ENCODE peak calls at places on chromosomes 12 and 14, in nine cellular contexts. V, W, X, Y, O, S, M, H and J are unnamed samples.

GRCh38 chr12:56596815-56597214 is 33.3 kb downstream of the BAZ2A start:
- DNase-seq in Y (no peak), W (no peak), M (peak; percentile 53), O (no peak), H (no peak), V (no peak), S (no peak), X (no peak), J (no peak)

GRCh38 chr12:108547633-108548172 is 13.3 kb downstream of the SART3 start:
- DNase-seq in Y (no peak), S (no peak), H (no peak), V (no peak), W (no peak), X (no peak), M (no peak), O (no peak), J (no peak)

GRCh38 chr12:83823386-83824045 is 1089.1 kb downstream of the SLC6A15 start:
- DNase-seq in O (peak; percentile 32), V (peak; percentile 63), W (peak; percentile 86), M (peak; percentile 84), H (peak; percentile 66), S (peak; percentile 90), Y (no peak), X (no peak), J (peak; percentile 39)

GRCh38 chr12:4287325-4288290 is 14.0 kb downstream of the CCND2 start:
- DNase-seq in X (no peak), H (no peak), M (no peak), S (no peak), O (no peak), Y (no peak), V (no peak), W (no peak), J (no peak)

GRCh38 chr14:49995162-49995561 is 102.3 kb downstream of the ARF6 start:
- DNase-seq in H (no peak), S (no peak), Y (no peak), V (no peak), X (no peak), W (no peak), O (no peak), M (no peak), J (no peak)

GRCh38 chr12:20212658-20213387 is 155.5 kb upstream of the PDE3A start:
- DNase-seq in S (peak; percentile 93), W (no peak), H (peak; percentile 57), O (peak; percentile 64), V (peak; percentile 31), X (no peak), Y (peak; percentile 73), M (peak; percentile 90), J (peak; percentile 86)

GRCh38 chr12:60498656-60499055 is 902.8 kb downstream of the SLC16A7 start:
- DNase-seq in V (no peak), Y (no peak), H (no peak), O (no peak), X (no peak), S (no peak), M (no peak), W (no peak), J (no peak)

GRCh38 chr12:15861404-15861803 is 20.8 kb upstream of the STRAP start:
- DNase-seq in W (no peak), H (no peak), O (no peak), V (no peak), X (no peak), M (no peak), S (no peak), Y (no peak), J (no peak)

GRCh38 chr12:111012918-111013317 is 92.5 kb upstream of the MYL2 start:
- DNase-seq in X (no peak), O (no peak), V (no peak), Y (no peak), S (no peak), H (no peak), M (no peak), W (no peak), J (no peak)

GRCh38 chr12:46492471-46493351 is 120.1 kb upstream of the SLC38A2 start:
- DNase-seq in O (no peak), H (no peak), X (no peak), W (no peak), V (no peak), S (no peak), M (no peak), Y (no peak), J (no peak)

GRCh38 chr14:63180017-63180416 is 24.2 kb upstream of the RHOJ start:
- DNase-seq in O (no peak), W (no peak), Y (no peak), V (no peak), S (no peak), H (no peak), X (no peak), M (no peak), J (peak; percentile 69)

GRCh38 chr14:100304825-100305445 is 1.3 kb downstream of the SLC25A29 start:
- DNase-seq in X (no peak), W (no peak), V (peak; percentile 88), Y (peak; percentile 82), M (peak; percentile 87), S (peak; percentile 80), O (peak; percentile 70), H (no peak), J (peak; percentile 54)

GRCh38 chr12:27324452-27324999 is 8.1 kb upstream of the BMAL2 start:
- DNase-seq in H (no peak), W (no peak), X (no peak), V (no peak), S (no peak), Y (no peak), M (no peak), O (no peak), J (no peak)

GRCh38 chr12:47901285-47902093 is 3.3 kb downstream of the VDR start:
- DNase-seq in V (no peak), M (no peak), W (no peak), S (no peak), X (no peak), O (no peak), Y (no peak), H (no peak), J (no peak)

GRCh38 chr12:47900101-47900479 is 4.7 kb downstream of the VDR start:
- DNase-seq in O (no peak), H (no peak), S (no peak), M (no peak), V (no peak), Y (no peak), W (no peak), X (no peak), J (no peak)

GRCh38 chr12:47902131-47902639 is 2.6 kb downstream of the VDR start:
- DNase-seq in H (no peak), Y (no peak), W (no peak), X (no peak), O (peak; percentile 49), S (no peak), M (no peak), V (no peak), J (no peak)

GRCh38 chr12:47899466-47899865 is 5.3 kb downstream of the VDR start:
- DNase-seq in V (no peak), X (no peak), M (no peak), W (no peak), S (no peak), O (no peak), H (no peak), Y (no peak), J (no peak)

GRCh38 chr12:47900480-47901129 is 4.2 kb downstream of the VDR start:
- DNase-seq in H (no peak), W (peak; percentile 40), O (no peak), M (peak; percentile 49), V (peak; percentile 44), Y (peak; percentile 76), X (no peak), S (no peak), J (no peak)
- H3K4me3 ChIP-seq in H (no peak overlapping the region), W (no peak overlapping the region), O (no peak overlapping the region), M (no peak overlapping the region), V (no peak overlapping the region), Y (no peak overlapping the region), X (no peak overlapping the region), S (no peak overlapping the region), J (no peak overlapping the region)

DNA sequence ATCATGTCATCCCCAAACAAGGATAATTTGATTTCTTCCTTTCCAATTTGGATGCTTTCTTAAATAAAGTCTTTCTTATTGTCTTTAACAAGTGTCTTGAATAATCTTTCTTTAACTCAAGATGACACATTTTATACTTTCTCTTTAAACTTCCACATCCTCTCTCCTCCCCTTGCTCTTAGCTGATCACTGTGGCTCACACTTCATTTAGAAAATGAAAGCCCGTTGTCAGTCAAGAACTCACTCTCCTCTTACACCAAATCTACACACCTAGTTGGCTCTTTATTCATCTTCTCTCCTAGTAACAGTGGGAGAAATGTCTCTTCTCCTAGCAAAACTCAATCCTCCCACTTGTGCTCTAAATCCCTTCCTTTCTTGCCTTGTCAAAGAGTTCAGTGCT is 10.4 kb upstream of the RMST start:
- DNase-seq in W (peak; percentile 52), S (no peak), M (no peak), Y (no peak), O (no peak), X (no peak), H (no peak), V (no peak), J (no peak)
- H3K4me3 ChIP-seq in W (no peak overlapping the region), S (no peak overlapping the region), M (no peak overlapping the region), Y (no peak overlapping the region), O (no peak overlapping the region), X (no peak overlapping the region), H (no peak overlapping the region), V (no peak overlapping the region), J (no peak overlapping the region)

DNA sequence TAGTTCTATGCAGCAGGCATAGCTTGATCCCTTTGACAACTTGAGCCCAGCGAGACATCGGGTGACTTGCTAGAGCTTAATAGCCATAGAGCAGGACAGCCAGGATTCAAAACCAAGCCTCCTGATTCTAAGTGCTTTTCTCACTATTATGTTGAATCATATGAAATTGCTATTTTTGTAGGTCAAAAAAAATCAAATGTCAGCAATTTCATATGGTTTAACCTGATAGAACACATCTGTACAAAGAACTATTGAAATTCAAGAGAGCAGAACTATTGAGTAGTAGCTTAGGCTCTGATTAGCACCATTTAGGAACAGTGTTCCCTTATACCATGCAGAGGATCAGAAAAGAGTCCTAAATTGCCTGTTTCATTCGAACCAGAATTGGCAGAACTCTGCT is 132.0 kb downstream of the EMP1 start:
- DNase-seq in S (no peak), V (no peak), Y (no peak), H (no peak), W (no peak), O (no peak), M (no peak), X (no peak), J (no peak)
- H3K4me3 ChIP-seq in S (no peak overlapping the region), V (no peak overlapping the region), Y (no peak overlapping the region), H (no peak overlapping the region), W (no peak overlapping the region), O (no peak overlapping the region), M (no peak overlapping the region), X (no peak overlapping the region), J (no peak overlapping the region)

DNA sequence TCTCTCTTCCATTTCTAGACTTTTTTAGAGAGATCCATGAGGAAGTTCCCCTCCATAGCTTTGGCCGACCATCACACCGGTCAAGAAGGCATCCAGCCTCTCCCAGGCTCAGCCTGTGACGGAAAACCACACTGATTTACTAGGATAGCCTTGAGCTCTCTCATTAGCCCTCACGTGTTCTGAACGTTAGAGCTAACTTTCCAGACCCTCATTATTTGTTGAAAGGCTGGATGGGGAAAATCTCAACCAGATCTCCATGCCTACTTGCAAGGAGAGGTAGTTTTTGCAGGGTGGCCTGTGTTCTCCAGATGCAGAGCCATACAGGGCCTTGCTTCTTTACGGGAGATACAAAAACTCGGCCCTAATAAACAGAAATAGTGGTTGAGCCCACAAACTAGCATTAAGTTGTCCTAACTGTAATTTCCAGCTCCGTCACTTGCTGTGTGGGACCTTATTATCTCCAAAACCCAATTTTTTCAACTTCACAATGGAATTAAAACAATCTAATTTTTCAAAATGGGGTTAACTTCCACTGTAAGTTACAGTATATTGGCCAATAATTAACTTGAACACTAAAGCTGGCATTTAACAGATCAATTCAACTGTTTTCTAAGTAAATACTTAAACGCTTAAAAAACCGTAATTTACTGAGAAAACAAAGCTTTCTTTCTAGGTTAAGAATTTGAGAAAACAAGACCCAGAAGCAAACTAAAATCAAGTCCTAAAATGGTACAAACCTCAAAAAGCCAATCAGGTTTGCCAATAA is 65.3 kb downstream of the KLHL28 start:
- DNase-seq in Y (no peak), X (no peak), O (no peak), H (no peak), S (no peak), M (no peak), V (no peak), W (peak; percentile 1), J (no peak)
- H3K4me3 ChIP-seq in Y (peak overlapping the region; percentile 80), X (peak overlapping the region; percentile 72), O (no peak overlapping the region), H (no peak overlapping the region), S (peak overlapping the region; percentile 84), M (no peak overlapping the region), V (peak overlapping the region; percentile 74), W (peak overlapping the region; percentile 91), J (peak overlapping the region; percentile 92)